ENCODE peak calls at places on chromosomes 13 and 19, in five cellular contexts. A is choroid plexus epithelial cell, F is neural progenitor cell, G is left ventricle myocardium inferior, W is HL-60. Q is an unnamed sample.

GRCh38 chr19:50050406-50051223 is 24.8 kb downstream of the ZNF473 start:
- DNase-seq in F (peak), G (peak), W (peak), A (peak), Q (no peak)

GRCh38 chr19:36008336-36008978 is at the start of gene SYNE4:
- DNase-seq in W (no peak), G (no peak), A (no peak), F (peak), Q (peak)

GRCh38 chr19:50817941-50818858 is 5.4 kb downstream of the KLK1 start:
- DNase-seq in G (peak), A (peak), F (peak), W (no peak), Q (peak)

GRCh38 chr19:17125052-17125727 is 49.6 kb downstream of the MYO9B start:
- DNase-seq in G (no peak), W (no peak), A (peak), F (no peak), Q (no peak)

GRCh38 chr19:3250675-3251074 is 26.2 kb downstream of the CELF5 start:
- DNase-seq in W (peak), A (peak), G (no peak), F (no peak), Q (peak)

GRCh38 chr19:43957891-43958290 is 6.9 kb downstream of the ZNF221 start:
- DNase-seq in W (no peak), G (no peak), F (no peak), A (peak), Q (no peak)

GRCh38 chr13:73254827-73255226 is 196.0 kb downstream of the KLF5 start:
- DNase-seq in F (no peak), W (no peak), G (no peak), A (no peak), Q (peak)

GRCh38 chr13:79395881-79396280 is 10.2 kb downstream of the RBM26 start:
- DNase-seq in F (no peak), G (no peak), W (no peak), A (no peak), Q (no peak)

GRCh38 chr19:35895911-35896642 is 4.3 kb downstream of the NFKBID start:
- DNase-seq in W (no peak), F (no peak), A (no peak), G (no peak), Q (no peak)

GRCh38 chr13:89925107-89925506 is 1422.4 kb upstream of the MIR17HG start:
- DNase-seq in W (peak), A (peak), F (peak), G (no peak), Q (peak)

GRCh38 chr19:53333071-53333465 is 481 bp upstream of the ZNF845 start:
- DNase-seq in F (peak), G (peak), A (no peak), W (peak), Q (no peak)

GRCh38 chr13:85031771-85032170 is 767.4 kb downstream of the SLITRK6 start:
- DNase-seq in F (no peak), A (no peak), G (no peak), W (no peak), Q (no peak)

GRCh38 chr13:44072536-44072935 is 192.8 kb downstream of the LACC1 start:
- DNase-seq in A (no peak), G (no peak), F (no peak), W (no peak), Q (no peak)

GRCh38 chr13:44068737-44069136 is 189.0 kb downstream of the LACC1 start:
- DNase-seq in W (no peak), F (no peak), G (no peak), A (peak), Q (peak)

GRCh38 chr13:44063881-44064280 is 184.2 kb downstream of the LACC1 start:
- DNase-seq in F (no peak), G (no peak), W (no peak), A (no peak), Q (no peak)

GRCh38 chr13:44064376-44064775 is 184.7 kb downstream of the LACC1 start:
- DNase-seq in W (no peak), A (no peak), F (no peak), G (no peak), Q (no peak)

GRCh38 chr13:44068169-44068568 is 188.5 kb downstream of the LACC1 start:
- DNase-seq in A (no peak), F (no peak), W (no peak), G (no peak), Q (peak)
- TF ChIP-seq CTCF in A (no peak), F (no peak), W (no peak), G (no peak), Q (no peak)

GRCh38 chr13:113121928-113122420 is 625 bp upstream of the F10 start:
- DNase-seq in G (no peak), W (no peak), F (no peak), A (no peak), Q (no peak)

GRCh38 chr13:113124211-113125025 is 1.8 kb downstream of the F10 start:
- DNase-seq in G (no peak), A (no peak), W (no peak), F (no peak), Q (no peak)

GRCh38 chr13:113123226-113124150 is 889 bp downstream of the F10 start:
- DNase-seq in W (no peak), A (no peak), G (no peak), F (no peak), Q (no peak)

GRCh38 chr13:113121183-113121927 is 1.2 kb upstream of the F10 start:
- DNase-seq in F (no peak), A (no peak), G (no peak), W (no peak), Q (no peak)

DNA sequence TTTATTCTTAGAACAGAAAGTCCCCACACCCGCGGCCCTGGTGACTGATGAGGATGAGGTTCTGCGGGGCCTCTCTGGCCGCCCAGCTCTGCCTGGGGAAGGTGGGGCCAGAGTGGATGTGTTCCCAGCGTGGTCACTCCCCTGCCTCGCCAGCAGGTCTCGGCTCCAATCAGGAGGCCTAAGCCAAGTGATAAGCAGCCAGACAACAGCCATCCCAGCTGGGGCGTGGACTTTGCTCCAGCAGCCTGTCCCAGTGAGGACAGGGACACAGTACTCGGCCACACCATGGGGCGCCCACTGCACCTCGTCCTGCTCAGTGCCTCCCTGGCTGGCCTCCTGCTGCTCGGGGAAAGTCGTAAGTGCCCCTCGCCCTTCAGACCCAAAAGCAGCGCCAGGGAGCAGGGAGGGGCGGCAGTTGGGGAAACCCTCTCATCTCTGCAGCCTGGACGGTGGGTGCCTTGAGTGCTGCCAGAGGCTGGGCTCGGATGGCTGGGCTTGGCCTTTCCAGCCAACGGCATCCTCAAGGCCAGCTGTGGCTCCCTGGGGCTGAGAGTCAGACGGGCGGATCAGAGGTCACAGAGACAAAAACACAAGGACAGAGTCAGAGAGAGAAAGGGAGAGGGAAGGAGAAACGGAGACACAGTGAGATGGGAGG is at the start of gene F10:
- DNase-seq in G (peak), F (peak), A (peak), W (no peak), Q (no peak)
- TF ChIP-seq CTCF in G (peak), F (no peak), A (no peak), W (no peak), Q (no peak)

DNA sequence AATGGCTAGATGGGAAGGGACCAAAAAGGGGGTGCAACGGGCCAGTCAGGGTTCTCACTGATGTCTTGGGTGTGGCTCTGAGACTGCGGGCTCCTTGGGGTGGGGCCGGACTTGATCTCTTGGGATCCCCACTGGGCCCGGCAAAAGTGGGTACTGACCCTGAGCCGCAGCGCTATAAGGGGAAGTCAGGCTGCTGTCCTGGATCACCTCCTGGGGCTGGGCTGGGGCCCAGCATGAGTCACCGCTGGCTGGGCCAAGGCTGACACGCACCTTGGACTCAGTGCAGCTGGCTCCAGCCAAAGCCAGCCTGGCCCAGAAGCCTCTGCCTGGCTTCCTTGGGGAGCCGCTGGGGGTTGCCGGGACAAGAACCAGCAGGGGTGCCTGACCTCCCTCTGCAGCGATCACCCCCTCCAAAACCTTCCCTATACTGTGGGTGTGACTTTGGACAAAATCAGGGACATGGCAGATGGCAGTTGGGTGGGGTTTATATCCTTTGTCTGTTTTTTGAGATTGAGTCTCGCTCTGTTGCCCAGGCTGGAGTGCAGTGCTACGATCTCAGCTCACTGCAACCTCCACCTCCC is 614 bp upstream of the IQCN start:
- DNase-seq in A (peak), F (no peak), W (peak), G (peak), Q (peak)
- TF ChIP-seq CTCF in A (no peak), F (no peak), W (no peak), G (peak), Q (peak)

GRCh38 chr13:75369986-75370385 is 112.0 kb downstream of the TBC1D4 start:
- DNase-seq in G (no peak), F (no peak), A (no peak), W (no peak), Q (no peak)

GRCh38 chr13:75371223-75371622 is 110.7 kb downstream of the TBC1D4 start:
- DNase-seq in W (no peak), F (no peak), A (no peak), G (no peak), Q (no peak)

GRCh38 chr13:75372923-75373841 is 108.8 kb downstream of the TBC1D4 start:
- DNase-seq in A (no peak), W (no peak), F (no peak), G (no peak), Q (no peak)

GRCh38 chr13:75373988-75374387 is 108.0 kb downstream of the TBC1D4 start:
- DNase-seq in G (no peak), A (no peak), F (no peak), W (no peak), Q (no peak)

DNA sequence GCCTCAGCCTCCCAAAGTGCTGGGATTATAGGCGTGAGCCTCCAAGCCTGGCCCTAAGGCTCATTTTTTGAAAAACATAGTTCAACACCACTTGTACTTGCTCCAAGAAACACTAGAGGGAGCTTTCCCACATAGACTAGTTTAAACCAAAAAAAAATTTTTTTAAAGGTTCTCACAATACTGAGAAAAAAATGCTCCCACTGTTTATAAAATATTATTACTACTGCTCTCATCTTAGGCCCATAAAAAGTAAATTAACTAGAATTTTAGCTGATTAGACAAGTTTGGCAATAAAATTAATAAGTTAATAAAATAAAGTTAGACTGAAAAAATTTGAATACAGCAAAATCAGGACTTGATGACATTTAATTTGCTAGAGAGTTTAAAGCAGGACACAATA is 109.5 kb downstream of the TBC1D4 start:
- DNase-seq in G (no peak), A (peak), W (peak), F (peak), Q (peak)
- TF ChIP-seq CTCF in G (peak), A (peak), W (peak), F (peak), Q (peak)

GRCh38 chr13:22801402-22802003 is 379.3 kb upstream of the SGCG start:
- DNase-seq in A (peak), G (no peak), W (no peak), F (peak), Q (no peak)
- TF ChIP-seq CTCF in A (no peak), G (peak), W (no peak), F (peak), Q (peak)

Q was measured in MCF 10A.